ENCODE peak calls at places on chromosome 19, in four cellular contexts. S is SK-N-MC, A is upper lobe of left lung, D is Peyer's patch. G is an unnamed sample. For H3K9me3, the result is how much of the 10 kb centered on the place peaks cover.

GRCh38 chr19:39465956-39466747 is 14.5 kb upstream of the TIMM50 start:
- DNase-seq in A (no peak), S (no peak), D (no peak), G (no peak)

GRCh38 chr19:5635427-5635826 is 12.5 kb downstream of the SAFB start:
- DNase-seq in S (no peak), D (no peak), A (no peak), G (no peak)

GRCh38 chr19:54030895-54031586 is 32.7 kb downstream of the VSTM1 start:
- DNase-seq in D (no peak), S (no peak), A (no peak), G (no peak)

GRCh38 chr19:53182202-53182601 is 11.0 kb downstream of the ZNF665 start:
- DNase-seq in A (no peak), D (no peak), S (no peak), G (no peak)

GRCh38 chr19:749811-750210 is 1.1 kb upstream of the MISP start:
- DNase-seq in A (no peak), S (no peak), D (no peak), G (no peak)

GRCh38 chr19:22622020-22622419 is 12.1 kb upstream of the ZNF492 start:
- DNase-seq in A (no peak), S (no peak), D (no peak), G (no peak)

GRCh38 chr19:29940971-29941585 is 961 bp upstream of the URI1 start:
- DNase-seq in A (no peak), S (no peak), D (no peak), G (no peak)

GRCh38 chr19:16232127-16232526 is 34.4 kb downstream of the AP1M1 start:
- DNase-seq in S (no peak), D (no peak), A (peak), G (no peak)

GRCh38 chr19:4324228-4324627 is 14.4 kb downstream of the STAP2 start:
- DNase-seq in A (peak), D (no peak), S (no peak), G (no peak)

GRCh38 chr19:42396542-42397314 is 6.6 kb upstream of the CNFN start:
- DNase-seq in D (peak), S (peak), A (peak), G (peak)

GRCh38 chr19:42400404-42400803 is 10.3 kb upstream of the CNFN start:
- DNase-seq in A (no peak), S (no peak), D (no peak), G (no peak)

GRCh38 chr19:42396248-42396541 is 6.1 kb upstream of the CNFN start:
- DNase-seq in D (no peak), S (no peak), A (no peak), G (no peak)

GRCh38 chr19:42394751-42395150 is 4.7 kb upstream of the CNFN start:
- DNase-seq in S (no peak), A (no peak), D (no peak), G (no peak)

DNA sequence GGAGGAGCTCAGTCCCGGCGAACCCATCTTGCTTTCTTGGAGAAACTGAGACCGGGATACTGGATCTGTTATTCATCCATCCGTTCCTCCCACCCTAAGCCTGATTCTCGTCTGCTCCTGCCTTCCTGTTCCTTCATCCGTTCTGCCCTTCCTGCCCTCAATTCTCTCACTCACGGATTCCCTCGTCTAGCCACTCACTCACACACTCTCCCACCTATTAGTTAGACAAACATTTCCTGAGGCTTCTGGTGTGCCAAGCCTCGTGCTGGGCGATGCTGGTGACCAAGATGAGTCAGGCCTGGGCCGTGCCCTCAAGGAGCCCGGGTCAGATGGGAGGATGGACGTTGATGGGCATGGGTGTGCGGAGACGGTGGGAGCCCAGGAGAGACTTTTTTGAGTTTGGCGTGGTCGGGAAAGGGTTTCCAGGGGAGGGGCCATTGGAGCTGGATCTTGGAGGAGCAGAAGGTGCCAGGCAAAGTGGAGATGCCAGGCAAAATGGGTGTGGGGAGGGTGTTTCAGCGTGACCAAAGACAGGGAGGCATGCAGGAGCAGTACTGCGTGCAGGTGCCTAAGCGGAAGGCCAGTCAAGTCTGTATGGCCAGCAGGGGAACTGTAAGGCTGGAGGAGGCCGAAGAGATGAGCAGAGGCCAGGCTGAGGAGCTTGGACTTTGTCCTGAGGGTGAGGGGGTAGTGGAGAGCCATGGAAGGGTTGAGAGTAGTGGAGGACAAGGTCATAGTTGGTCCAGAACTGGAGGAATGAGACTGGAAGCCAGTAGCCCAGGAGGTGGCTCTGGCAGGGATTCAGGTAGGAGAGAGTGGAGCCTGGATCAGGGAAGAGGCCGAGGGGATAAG is 7.4 kb upstream of the CNFN start:
- DNase-seq in A (no peak), D (no peak), S (no peak), G (no peak)
- H3K4me3 ChIP-seq in A (peak), D (peak), S (peak), G (peak)

GRCh38 chr19:2374808-2375207 is 14.7 kb downstream of the TMPRSS9 start:
- DNase-seq in D (no peak), S (no peak), A (no peak), G (no peak)
- H3K27ac ChIP-seq in D (no peak), S (no peak), A (no peak), G (no peak)

GRCh38 chr19:56477429-56478338 is 539 bp upstream of the ZNF667 start:
- DNase-seq in S (peak), A (peak), D (peak), G (peak)

GRCh38 chr19:56476093-56476492 is 1.1 kb downstream of the ZNF667 start:
- DNase-seq in A (peak), D (no peak), S (no peak), G (no peak)

DNA sequence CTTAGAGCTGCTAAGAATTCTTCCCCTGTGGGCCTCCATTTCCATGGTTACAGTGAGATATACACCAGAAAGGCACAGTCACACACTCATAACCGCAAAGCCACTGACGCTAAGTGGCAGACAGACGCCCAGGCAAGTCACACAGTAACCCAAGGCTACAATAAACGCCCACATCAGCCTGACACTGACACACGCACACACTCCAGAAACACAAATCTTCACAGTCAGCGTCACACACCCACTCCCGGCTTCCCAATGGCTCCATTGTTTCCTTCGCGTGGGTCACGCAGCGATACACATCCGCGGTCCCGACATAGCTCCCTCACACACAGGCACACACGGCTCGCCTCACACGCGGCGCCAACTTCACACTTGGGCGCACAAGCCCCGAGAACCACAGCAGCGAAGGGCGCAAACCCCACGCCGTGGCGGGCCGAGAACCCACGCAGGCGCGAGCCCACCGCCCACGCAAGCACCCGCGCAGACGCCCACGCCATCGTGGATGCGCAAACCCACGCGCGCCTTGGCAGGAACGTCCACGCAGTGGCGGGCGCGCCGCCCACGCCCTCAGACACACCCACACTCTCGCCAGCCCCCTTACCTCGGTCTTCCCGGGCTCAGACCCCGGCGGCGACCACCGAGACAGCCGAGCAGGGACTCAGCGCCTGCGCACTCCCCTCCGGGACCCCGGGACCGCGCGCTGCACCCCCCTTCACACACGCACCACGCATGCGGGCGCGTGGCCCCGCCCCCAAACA is at the start of gene ZNF667:
- DNase-seq in A (peak), D (no peak), S (no peak), G (peak)
- H3K9me3 ChIP-seq in A (under half), D (under half), S (under half), G (under half)

GRCh38 chr19:45591638-45592005 is 7.0 kb upstream of the OPA3 start:
- DNase-seq in D (no peak), S (no peak), A (peak), G (no peak)
- H3K4me3 ChIP-seq in D (no peak), S (no peak), A (no peak), G (no peak)

DNA sequence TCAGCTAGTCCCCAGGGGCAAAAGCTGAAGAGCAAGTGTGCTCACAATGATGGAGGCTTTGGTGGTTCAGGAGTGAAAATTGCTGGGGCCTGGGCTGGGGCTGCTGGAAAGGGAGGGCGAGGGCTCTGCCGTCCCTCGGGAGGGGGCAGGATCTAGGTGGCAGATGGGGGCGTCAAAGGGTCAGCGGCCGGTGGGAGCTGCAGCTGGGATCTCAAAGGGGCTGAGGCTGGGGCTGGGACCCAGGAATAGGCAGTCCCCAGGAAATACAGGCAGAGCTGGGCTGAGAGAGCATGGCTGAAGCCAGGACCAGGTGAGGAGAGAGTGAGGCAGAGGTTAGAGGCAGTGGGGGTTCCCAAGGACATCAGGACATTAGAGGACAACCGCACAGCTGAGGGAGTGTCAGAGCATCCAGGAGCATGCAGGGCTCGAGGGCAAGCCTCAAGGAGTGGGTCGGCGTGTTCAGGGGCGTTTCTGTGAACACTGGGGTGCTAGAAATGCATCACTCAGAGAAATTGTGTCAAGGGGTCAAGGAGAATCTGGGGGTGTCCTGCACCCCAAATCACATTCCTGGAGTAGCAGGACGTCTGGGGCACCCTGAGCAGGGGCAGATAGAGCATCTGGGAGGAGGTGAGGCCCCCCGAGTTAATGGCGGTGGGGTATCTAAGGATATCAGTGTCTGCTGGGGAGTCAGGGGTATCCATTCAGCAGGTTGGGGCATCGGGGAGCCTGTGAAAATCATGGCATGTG is 1.2 kb upstream of the SYNE4 start:
- DNase-seq in A (peak), D (no peak), S (no peak), G (no peak)
- H3K27ac ChIP-seq in A (peak), D (peak), S (no peak), G (no peak)

GRCh38 chr19:58166268-58166667 is 15.7 kb upstream of the ZNF329 start:
- DNase-seq in A (no peak), D (no peak), S (no peak), G (no peak)

GRCh38 chr19:58166708-58167280 is 16.1 kb upstream of the ZNF274 start:
- DNase-seq in S (no peak), A (no peak), D (no peak), G (no peak)

GRCh38 chr19:58170860-58171259 is 12.0 kb upstream of the ZNF274 start:
- DNase-seq in A (no peak), S (no peak), D (no peak), G (no peak)
- H3K9me3 ChIP-seq in A (half or more), S (under half), D (half or more), G (under half)

GRCh38 chr19:38394488-38394887 is 6.0 kb downstream of the SPRED3 start:
- DNase-seq in D (peak), S (no peak), A (peak), G (no peak)
- H3K4me3 ChIP-seq in D (no peak), S (no peak), A (no peak), G (peak)